ENCODE peak calls at places on chromosomes 11 and 22, in seven cellular contexts. N, E, F, W, L, D and Z are unnamed samples.

GRCh38 chr11:77705877-77706579 is 68.4 kb upstream of the CLNS1A start:
- DNase-seq in L (no peak), N (no peak), W (no peak), F (no peak), D (no peak), E (no peak), Z (no peak)

GRCh38 chr11:128735935-128736610 is 42.2 kb downstream of the FLI1 start:
- DNase-seq in W (no peak), E (no peak), L (no peak), N (no peak), F (no peak), D (no peak), Z (no peak)

GRCh38 chr11:12963789-12964536 is 45.2 kb upstream of the RASSF10 start:
- DNase-seq in D (peak; percentile 78), L (peak; percentile 43), N (peak; percentile 73), W (peak; percentile 11), E (peak; percentile 84), F (peak; percentile 67), Z (peak; percentile 18)

GRCh38 chr22:45503816-45504702 is 1.4 kb downstream of the FBLN1 start:
- DNase-seq in N (no peak), E (peak; percentile 75), L (peak; percentile 63), D (peak; percentile 66), F (peak; percentile 52), W (no peak), Z (no peak)

GRCh38 chr11:10786451-10786850 is 22.3 kb downstream of the EIF4G2 start:
- DNase-seq in D (no peak), L (no peak), F (no peak), W (no peak), E (no peak), N (no peak), Z (no peak)

GRCh38 chr11:19954899-19955298 is 205.4 kb downstream of the DBX1 start:
- DNase-seq in N (no peak), F (no peak), D (peak; percentile 65), L (peak; percentile 39), W (no peak), E (no peak), Z (no peak)

GRCh38 chr11:63427971-63428508 is 58.5 kb downstream of the SLC22A9 start:
- DNase-seq in E (no peak), W (no peak), L (no peak), F (no peak), N (no peak), D (no peak), Z (no peak)

GRCh38 chr22:42613869-42614268 is 814 bp downstream of the POLDIP3 start:
- DNase-seq in F (no peak), L (peak; percentile 18), N (no peak), W (no peak), E (no peak), D (peak; percentile 45), Z (no peak)

GRCh38 chr11:33664166-33664565 is 36.5 kb downstream of the C11orf91 start:
- DNase-seq in N (no peak), L (no peak), F (no peak), E (no peak), W (no peak), D (no peak), Z (no peak)

GRCh38 chr11:75334976-75335375 is 16.5 kb downstream of the ARRB1 start:
- DNase-seq in W (no peak), L (no peak), E (no peak), D (peak; percentile 44), N (no peak), F (no peak), Z (no peak)

GRCh38 chr11:30788849-30789248 is 202.7 kb upstream of the MPPED2 start:
- DNase-seq in N (no peak), E (no peak), L (no peak), D (no peak), W (no peak), F (no peak), Z (no peak)

GRCh38 chr11:64222651-64223000 is 3.4 kb downstream of the TRPT1 start:
- DNase-seq in D (peak; percentile 6), L (no peak), W (no peak), F (no peak), E (no peak), N (no peak), Z (no peak)

GRCh38 chr11:119764108-119764874 is 35.3 kb upstream of the NECTIN1 start:
- DNase-seq in D (peak; percentile 65), L (no peak), E (no peak), N (peak; percentile 91), W (no peak), F (no peak), Z (peak; percentile 67)

GRCh38 chr11:1988174-1988573 is 9.5 kb downstream of the H19 start:
- DNase-seq in N (no peak), F (no peak), W (no peak), L (no peak), E (no peak), D (no peak), Z (no peak)

GRCh38 chr11:111674941-111675340 is 72.7 kb downstream of the SIK2 start:
- DNase-seq in L (peak; percentile 55), W (no peak), D (peak; percentile 58), F (no peak), E (no peak), N (no peak), Z (no peak)

GRCh38 chr11:27468209-27468608 is 4.4 kb downstream of the LGR4 start:
- DNase-seq in L (peak; percentile 87), D (peak; percentile 80), E (no peak), N (no peak), F (no peak), W (no peak), Z (peak; percentile 84)

GRCh38 chr11:59846556-59846955 is 1.3 kb upstream of the CBLIF start:
- DNase-seq in F (no peak), D (no peak), E (no peak), L (no peak), N (no peak), W (no peak), Z (no peak)

GRCh38 chr11:114813216-114813615 is 134.9 kb downstream of the NXPE2 start:
- DNase-seq in F (no peak), E (no peak), D (no peak), N (no peak), W (no peak), L (no peak), Z (no peak)

GRCh38 chr11:63608353-63609345 is 5.6 kb downstream of the PLAAT3 start:
- DNase-seq in W (no peak), F (no peak), L (peak; percentile 16), E (no peak), N (peak; percentile 10), D (peak; percentile 52), Z (peak; percentile 44)

GRCh38 chr22:28718044-28718443 is 23.6 kb downstream of the CHEK2 start:
- DNase-seq in D (no peak), L (no peak), N (no peak), F (no peak), W (no peak), E (no peak), Z (no peak)

GRCh38 chr22:30823015-30823370 is 128.3 kb downstream of the OSBP2 start:
- DNase-seq in W (no peak), L (no peak), E (peak; percentile 20), F (peak; percentile 74), N (no peak), D (peak; percentile 18), Z (no peak)

GRCh38 chr11:116787786-116788486 is at the start of gene ZPR1:
- DNase-seq in E (peak; percentile 76), W (peak; percentile 61), N (peak; percentile 89), D (peak; percentile 87), L (peak; percentile 67), F (peak; percentile 84), Z (no peak)

GRCh38 chr11:6746086-6746618 is 25.6 kb downstream of the OR2AG2 start:
- DNase-seq in L (no peak), E (no peak), F (no peak), N (no peak), W (no peak), D (no peak), Z (no peak)

GRCh38 chr11:16191212-16191851 is 165.0 kb downstream of the SOX6 start:
- DNase-seq in N (peak; percentile 49), F (no peak), W (no peak), D (no peak), E (no peak), L (no peak), Z (no peak)

GRCh38 chr11:1160231-1161101 is 2.7 kb downstream of the MUC5AC start:
- DNase-seq in L (no peak), W (no peak), D (no peak), N (peak; percentile 11), F (no peak), E (no peak), Z (no peak)

GRCh38 chr11:19027829-19028595 is 32.5 kb downstream of the MRGPRX2 start:
- DNase-seq in N (no peak), E (no peak), F (no peak), L (peak; percentile 84), D (peak; percentile 10), W (no peak), Z (peak; percentile 19)

GRCh38 chr11:71283960-71284359 is 31.6 kb upstream of the SHANK2 start:
- DNase-seq in F (no peak), E (no peak), L (no peak), D (no peak), W (no peak), N (no peak), Z (no peak)

GRCh38 chr22:21070690-21071615 is 25.2 kb downstream of the LRRC74B start:
- DNase-seq in D (no peak), N (no peak), W (no peak), E (no peak), F (no peak), L (no peak), Z (no peak)

GRCh38 chr11:1706634-1707400 is 9.8 kb downstream of the KRTAP5-6 start:
- DNase-seq in N (no peak), D (no peak), W (no peak), L (no peak), F (no peak), E (no peak), Z (no peak)

GRCh38 chr11:116461789-116462188 is 311.0 kb downstream of the BUD13 start:
- DNase-seq in N (no peak), E (peak; percentile 26), W (no peak), D (no peak), F (no peak), L (no peak), Z (no peak)

GRCh38 chr11:20598487-20598886 is 921 bp upstream of the SLC6A5 start:
- DNase-seq in F (no peak), W (no peak), N (no peak), E (no peak), D (no peak), L (no peak), Z (no peak)

GRCh38 chr11:123587044-123587443 is 67.4 kb downstream of the SCN3B start:
- DNase-seq in L (no peak), N (no peak), F (no peak), D (no peak), W (no peak), E (no peak), Z (no peak)

GRCh38 chr22:24965822-24966626 is 13.5 kb downstream of the KIAA1671 start:
- DNase-seq in N (peak; percentile 55), L (no peak), F (no peak), E (no peak), W (no peak), D (no peak), Z (no peak)

GRCh38 chr11:18727499-18728236 is 1.7 kb upstream of the IGSF22 start:
- DNase-seq in F (peak; percentile 62), L (peak; percentile 20), N (peak; percentile 26), W (no peak), E (peak; percentile 69), D (peak; percentile 60), Z (no peak)